ENCODE peak calls at places on chromosomes 6 and 20, in eight cellular contexts. W, E, D, Z, N, L, M and O are unnamed samples.

GRCh38 chr6:54299542-54300269 is 8.5 kb upstream of the TINAG start:
- DNase-seq in W (no peak), E (peak; percentile 68), D (no peak), Z (no peak), N (no peak), L (no peak), M (no peak), O (no peak)

GRCh38 chr6:123091091-123091895 is 95.3 kb downstream of the CLVS2 start:
- DNase-seq in W (no peak), E (no peak), D (peak; percentile 3), Z (no peak), N (no peak), L (no peak), M (no peak), O (peak; percentile 66)

GRCh38 chr20:59455392-59456341 is 148.7 kb upstream of the PHACTR3 start:
- DNase-seq in W (peak; percentile 72), E (peak; percentile 63), D (no peak), Z (no peak), N (peak; percentile 1), L (no peak), M (peak; percentile 28), O (peak; percentile 65)

GRCh38 chr6:53179961-53180651 is 31.5 kb upstream of the GCM1 start:
- DNase-seq in W (peak; percentile 77), E (no peak), D (no peak), Z (peak; percentile 59), N (peak; percentile 29), L (peak; percentile 56), M (peak; percentile 25), O (no peak)

GRCh38 chr6:65505736-65506135 is 201.3 kb downstream of the EYS start:
- DNase-seq in W (no peak), E (no peak), D (no peak), Z (no peak), N (no peak), L (no peak), M (no peak), O (no peak)

GRCh38 chr20:56359212-56360132 is 698 bp downstream of the FAM210B start:
- DNase-seq in W (peak; percentile 60), E (peak; percentile 87), D (peak; percentile 79), Z (peak; percentile 47), N (no peak), L (peak; percentile 39), M (peak; percentile 61), O (peak; percentile 95)

GRCh38 chr6:133290926-133291325 is 49.8 kb downstream of the EYA4 start:
- DNase-seq in W (no peak), E (no peak), D (no peak), Z (no peak), N (no peak), L (no peak), M (no peak), O (no peak)

GRCh38 chr6:100300221-100300736 is 164.4 kb downstream of the SIM1 start:
- DNase-seq in W (no peak), E (peak; percentile 96), D (peak; percentile 71), Z (no peak), N (no peak), L (no peak), M (no peak), O (peak; percentile 75)

GRCh38 chr20:59788811-59789210 is 144.6 kb downstream of the SYCP2 start:
- DNase-seq in W (no peak), E (no peak), D (no peak), Z (no peak), N (no peak), L (no peak), M (no peak), O (no peak)

GRCh38 chr20:58981564-58982364 is 708 bp downstream of the NELFCD start:
- DNase-seq in W (no peak), E (peak; percentile 56), D (peak; percentile 35), Z (no peak), N (no peak), L (no peak), M (no peak), O (no peak)

GRCh38 chr6:166008441-166009369 is 158.9 kb downstream of the TBXT start:
- DNase-seq in W (peak; percentile 26), E (peak; percentile 82), D (no peak), Z (no peak), N (no peak), L (no peak), M (no peak), O (no peak)

GRCh38 chr6:16227605-16228004 is 10.8 kb upstream of the GMPR start:
- DNase-seq in W (no peak), E (no peak), D (no peak), Z (no peak), N (no peak), L (no peak), M (no peak), O (no peak)

GRCh38 chr6:16229710-16230109 is 8.7 kb upstream of the GMPR start:
- DNase-seq in W (peak; percentile 18), E (no peak), D (no peak), Z (no peak), N (no peak), L (no peak), M (no peak), O (no peak)

GRCh38 chr6:16228709-16229665 is 9.4 kb upstream of the GMPR start:
- DNase-seq in W (peak; percentile 35), E (peak; percentile 35), D (no peak), Z (peak; percentile 18), N (no peak), L (no peak), M (no peak), O (no peak)

GRCh38 chr6:16228043-16228442 is 10.3 kb upstream of the GMPR start:
- DNase-seq in W (no peak), E (no peak), D (no peak), Z (no peak), N (no peak), L (no peak), M (no peak), O (no peak)

DNA sequence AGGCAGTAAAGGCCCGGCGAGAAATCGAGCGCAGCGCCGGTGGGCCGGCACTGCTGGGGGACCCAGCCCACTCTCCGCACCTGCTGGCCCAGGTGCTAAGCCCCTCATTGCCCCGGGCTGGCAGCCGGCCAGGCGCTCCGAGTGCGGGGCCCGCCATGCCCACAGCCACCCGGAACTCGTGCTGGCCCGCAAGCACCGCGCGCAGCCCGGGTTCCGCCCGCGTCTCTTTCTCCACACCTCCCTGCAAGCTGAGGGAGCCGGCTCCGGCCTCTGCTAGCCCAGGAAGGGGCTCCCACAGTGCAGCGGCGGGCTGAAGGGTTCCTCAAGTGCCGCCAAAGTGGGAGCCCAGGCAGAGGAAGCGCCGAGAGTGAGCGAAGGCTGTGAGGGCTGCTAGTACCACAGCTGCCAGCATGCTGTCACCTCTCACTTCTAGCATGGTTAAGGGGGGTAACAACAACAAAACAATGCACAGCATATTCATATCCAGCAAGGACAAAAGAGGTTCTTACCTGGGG is 11.3 kb upstream of the GMPR start:
- DNase-seq in W (no peak), E (no peak), D (no peak), Z (no peak), N (no peak), L (no peak), M (no peak), O (no peak)
- H3K4me1 ChIP-seq in W (peaks cover 20% of the 10 kb centered on the region), E (no peaks in the 10 kb centered on the region), D (no peaks in the 10 kb centered on the region), Z (peaks cover 8% of the 10 kb centered on the region), N (no peaks in the 10 kb centered on the region), L (no peaks in the 10 kb centered on the region), M (peaks cover 14% of the 10 kb centered on the region), O (no peaks in the 10 kb centered on the region)

GRCh38 chr6:3663081-3663480 is 88.4 kb downstream of the PXDC1 start:
- DNase-seq in W (no peak), E (no peak), D (no peak), Z (no peak), N (no peak), L (no peak), M (no peak), O (no peak)

GRCh38 chr6:3663811-3664210 is 87.7 kb downstream of the PXDC1 start:
- DNase-seq in W (no peak), E (no peak), D (no peak), Z (no peak), N (no peak), L (no peak), M (no peak), O (no peak)

GRCh38 chr6:3660473-3660872 is 91.0 kb downstream of the PXDC1 start:
- DNase-seq in W (no peak), E (no peak), D (no peak), Z (no peak), N (no peak), L (no peak), M (no peak), O (no peak)

GRCh38 chr6:3659748-3660147 is 91.8 kb downstream of the PXDC1 start:
- DNase-seq in W (no peak), E (no peak), D (no peak), Z (no peak), N (no peak), L (no peak), M (no peak), O (no peak)

DNA sequence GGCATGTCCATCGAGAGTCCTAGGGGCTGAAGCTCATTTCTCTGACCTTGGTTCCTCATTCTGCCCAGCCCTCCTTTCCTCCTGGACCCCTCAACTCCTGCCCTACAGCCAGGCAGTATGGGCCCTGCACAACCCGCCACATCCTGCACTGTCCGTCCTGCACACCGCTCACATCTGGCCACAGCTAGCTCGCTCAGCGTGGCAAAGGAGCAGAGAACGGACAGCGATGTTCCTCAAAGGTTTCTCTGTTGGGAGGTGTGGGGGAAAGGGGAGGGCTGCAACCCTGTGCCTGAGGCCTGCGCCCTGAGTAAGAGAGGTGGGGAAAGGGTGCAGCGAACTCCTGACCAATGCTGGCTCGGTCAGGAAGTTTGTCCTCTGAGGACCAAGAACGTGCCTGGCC is 90.1 kb downstream of the PXDC1 start:
- DNase-seq in W (no peak), E (no peak), D (no peak), Z (no peak), N (no peak), L (no peak), M (no peak), O (no peak)
- H3K4me3 ChIP-seq in W (no peak overlapping the region), E (no peak overlapping the region), D (no peak overlapping the region), Z (no peak overlapping the region), N (no peak overlapping the region), L (no peak overlapping the region), M (no peak overlapping the region), O (no peak overlapping the region)

DNA sequence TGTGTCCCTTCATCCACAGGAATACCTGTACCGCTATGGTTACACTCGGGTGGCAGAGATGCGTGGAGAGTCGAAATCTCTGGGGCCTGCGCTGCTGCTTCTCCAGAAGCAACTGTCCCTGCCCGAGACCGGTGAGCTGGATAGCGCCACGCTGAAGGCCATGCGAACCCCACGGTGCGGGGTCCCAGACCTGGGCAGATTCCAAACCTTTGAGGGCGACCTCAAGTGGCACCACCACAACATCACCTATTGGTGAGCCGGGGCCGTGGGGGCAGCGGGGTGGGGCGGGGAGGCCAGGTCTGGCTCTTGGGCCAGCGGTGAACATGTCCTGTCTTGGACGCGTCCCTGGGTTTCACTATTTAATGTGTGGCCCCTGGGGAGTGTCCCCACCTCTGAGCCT is 1.1 kb downstream of the MMP9 start:
- DNase-seq in W (no peak), E (no peak), D (no peak), Z (no peak), N (no peak), L (no peak), M (no peak), O (peak; percentile 84)
- H3K4me1 ChIP-seq in W (peaks cover 15% of the 10 kb centered on the region), E (no peaks in the 10 kb centered on the region), D (peaks cover 22% of the 10 kb centered on the region), Z (peaks cover 4% of the 10 kb centered on the region), N (peaks cover 88% of the 10 kb centered on the region), L (peaks cover 22% of the 10 kb centered on the region), M (peaks cover 13% of the 10 kb centered on the region), O (peaks cover 21% of the 10 kb centered on the region)

DNA sequence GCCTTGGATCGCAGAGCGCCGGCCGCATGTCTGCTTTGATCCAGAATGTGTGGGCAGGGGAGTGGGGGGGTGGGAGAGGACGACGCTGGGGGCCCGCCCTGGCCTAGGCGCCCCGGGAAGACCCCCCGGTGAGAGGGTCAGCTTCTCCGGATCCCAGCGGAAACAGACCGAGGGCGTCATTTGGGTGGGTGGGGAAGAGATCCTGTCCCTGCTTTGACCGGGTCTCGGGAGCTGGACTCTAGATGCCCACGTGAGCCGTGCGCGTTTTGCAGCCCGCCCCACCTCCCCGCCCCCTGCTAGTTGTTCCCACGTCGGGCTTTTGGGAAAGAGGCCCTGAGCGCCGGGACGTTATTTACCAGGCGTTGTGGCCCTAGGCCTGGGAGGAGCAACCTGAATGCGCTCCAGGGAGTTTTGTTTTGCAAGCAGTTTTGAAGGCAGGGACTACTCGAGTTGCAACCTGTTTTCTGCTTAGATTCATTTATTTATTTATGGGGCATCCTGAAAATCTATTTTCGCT is 1.5 kb downstream of the DSP start:
- DNase-seq in W (peak; percentile 91), E (peak; percentile 96), D (peak; percentile 93), Z (peak; percentile 84), N (no peak), L (peak; percentile 45), M (peak; percentile 72), O (peak; percentile 78)
- H3K4me3 ChIP-seq in W (peak overlapping the region; percentile 75), E (peak overlapping the region; percentile 80), D (peak overlapping the region; percentile 100), Z (peak overlapping the region; percentile 54), N (no peak overlapping the region), L (peak overlapping the region; percentile 33), M (peak overlapping the region; percentile 61), O (peak overlapping the region; percentile 73)